ENCODE peak calls at places on chromosomes 11 and 22, in six cellular contexts. R is mucosa of gallbladder; D is T follicular helper cell; P is EL; C is hippocampal formation; L is naive thymus-derived CD8-positive, alpha-beta T cell. H is an unnamed sample.

GRCh38 chr11:28107331-28107725 is 628 bp downstream of the KIF18A start:
- DNase-seq in R (no peak), D (peak; percentile 1), P (no peak), C (no peak), L (no peak), H (no peak)

GRCh38 chr11:12503886-12504285 is 126.5 kb downstream of the PARVA start:
- DNase-seq in R (no peak), D (no peak), P (no peak), C (no peak), L (no peak), H (no peak)

GRCh38 chr11:132655187-132655855 is 877.0 kb downstream of the OPCML start:
- DNase-seq in R (no peak), D (no peak), P (no peak), C (peak; percentile 5), L (no peak), H (no peak)

GRCh38 chr11:128214263-128214662 is 373.1 kb downstream of the ETS1 start:
- DNase-seq in R (no peak), D (no peak), P (no peak), C (no peak), L (no peak), H (no peak)

GRCh38 chr22:23801238-23801821 is 14.6 kb downstream of the SMARCB1 start:
- DNase-seq in R (no peak), D (no peak), P (no peak), C (no peak), L (no peak), H (peak; percentile 19)

GRCh38 chr11:65189191-65189590 is 7.5 kb downstream of the CAPN1 start:
- DNase-seq in R (no peak), D (no peak), P (no peak), C (no peak), L (no peak), H (no peak)

GRCh38 chr11:46402957-46403902 is 11.7 kb upstream of the CHRM4 start:
- DNase-seq in R (no peak), D (no peak), P (no peak), C (no peak), L (no peak), H (no peak)

GRCh38 chr11:116507849-116508695 is 264.7 kb downstream of the BUD13 start:
- DNase-seq in R (no peak), D (no peak), P (no peak), C (no peak), L (no peak), H (no peak)

GRCh38 chr11:95835351-95835750 is 45.1 kb downstream of the CEP57 start:
- DNase-seq in R (no peak), D (no peak), P (no peak), C (no peak), L (no peak), H (no peak)

GRCh38 chr11:71240865-71241691 is 11.3 kb downstream of the SHANK2 start:
- DNase-seq in R (peak; percentile 50), D (no peak), P (peak; percentile 85), C (no peak), L (no peak), H (peak; percentile 76)

GRCh38 chr11:129610545-129610944 is 205.1 kb upstream of the TMEM45B start:
- DNase-seq in R (no peak), D (no peak), P (no peak), C (no peak), L (no peak), H (no peak)

GRCh38 chr22:24992946-24993345 is 40.4 kb downstream of the KIAA1671 start:
- DNase-seq in R (no peak), D (no peak), P (no peak), C (no peak), L (no peak), H (no peak)

GRCh38 chr11:126387856-126388255 is 32.4 kb downstream of the ST3GAL4 start:
- DNase-seq in R (no peak), D (no peak), P (no peak), C (no peak), L (no peak), H (no peak)

GRCh38 chr22:26508148-26508547 is 4.1 kb downstream of the TFIP11 start:
- DNase-seq in R (no peak), D (no peak), P (no peak), C (no peak), L (no peak), H (no peak)

GRCh38 chr22:32515074-32515473 is 40.5 kb downstream of the FBXO7 start:
- DNase-seq in R (no peak), D (no peak), P (no peak), C (no peak), L (no peak), H (no peak)

GRCh38 chr22:47586038-47586437 is 823.6 kb downstream of the TBC1D22A start:
- DNase-seq in R (peak; percentile 70), D (no peak), P (no peak), C (no peak), L (no peak), H (no peak)

GRCh38 chr11:48109046-48109666 is 107.5 kb upstream of the OR4B1 start:
- DNase-seq in R (no peak), D (no peak), P (peak; percentile 69), C (no peak), L (no peak), H (no peak)

GRCh38 chr11:64000026-64000739 is 13.9 kb downstream of the OTUB1 start:
- DNase-seq in R (peak; percentile 63), D (peak; percentile 66), P (peak; percentile 66), C (peak; percentile 60), L (peak; percentile 59), H (peak; percentile 74)

GRCh38 chr22:38565441-38565840 is 4.5 kb downstream of the DMC1 start:
- DNase-seq in R (no peak), D (no peak), P (no peak), C (no peak), L (no peak), H (no peak)

GRCh38 chr11:65003282-65003681 is 6.5 kb upstream of the BATF2 start:
- DNase-seq in R (no peak), D (no peak), P (no peak), C (no peak), L (no peak), H (no peak)

GRCh38 chr11:65539401-65540289 is 14.8 kb downstream of the SCYL1 start:
- DNase-seq in R (peak; percentile 77), D (peak; percentile 79), P (no peak), C (no peak), L (no peak), H (no peak)

GRCh38 chr11:66909181-66909580 is 49.0 kb downstream of the PC start:
- DNase-seq in R (no peak), D (no peak), P (no peak), C (no peak), L (no peak), H (no peak)

GRCh38 chr11:47356998-47357329 is 4.5 kb upstream of the MYBPC3 start:
- DNase-seq in R (no peak), D (no peak), P (no peak), C (no peak), L (no peak), H (no peak)

GRCh38 chr11:76669901-76670474 is 559 bp downstream of the LRRC32 start:
- DNase-seq in R (no peak), D (no peak), P (peak; percentile 73), C (no peak), L (no peak), H (peak; percentile 41)

GRCh38 chr11:3123316-3123715 is 41.8 kb downstream of the OSBPL5 start:
- DNase-seq in R (peak; percentile 46), D (no peak), P (no peak), C (peak; percentile 38), L (no peak), H (peak; percentile 56)

GRCh38 chr11:114348200-114349191 is 51.8 kb downstream of the C11orf71 start:
- DNase-seq in R (peak; percentile 58), D (no peak), P (peak; percentile 82), C (no peak), L (peak; percentile 18), H (no peak)

GRCh38 chr11:9574556-9574805 is 1.0 kb downstream of the WEE1 start:
- DNase-seq in R (no peak), D (no peak), P (no peak), C (no peak), L (no peak), H (peak; percentile 70)

GRCh38 chr22:26890870-26891269 is 233.5 kb downstream of the MIAT start:
- DNase-seq in R (peak; percentile 19), D (no peak), P (no peak), C (no peak), L (no peak), H (no peak)

GRCh38 chr11:23192256-23192655 is 332.0 kb upstream of the CCDC179 start:
- DNase-seq in R (no peak), D (no peak), P (no peak), C (no peak), L (no peak), H (no peak)

GRCh38 chr11:105673089-105673488 is 63.2 kb downstream of the GRIA4 start:
- DNase-seq in R (peak; percentile 38), D (no peak), P (peak; percentile 34), C (no peak), L (no peak), H (no peak)

GRCh38 chr11:10908215-10908990 is 50.5 kb upstream of the ZBED5 start:
- DNase-seq in R (no peak), D (no peak), P (peak; percentile 99), C (no peak), L (no peak), H (no peak)

GRCh38 chr11:23723861-23724260 is 773.0 kb upstream of the LUZP2 start:
- DNase-seq in R (no peak), D (no peak), P (no peak), C (no peak), L (no peak), H (no peak)

GRCh38 chr22:23132376-23133091 is 9.3 kb downstream of the RSPH14 start:
- DNase-seq in R (no peak), D (no peak), P (no peak), C (no peak), L (no peak), H (no peak)

GRCh38 chr11:100810146-100810545 is 123.1 kb downstream of the ARHGAP42 start:
- DNase-seq in R (no peak), D (no peak), P (peak; percentile 64), C (no peak), L (no peak), H (no peak)

GRCh38 chr11:8533332-8533731 is 60.7 kb downstream of the STK33 start:
- DNase-seq in R (no peak), D (no peak), P (no peak), C (no peak), L (no peak), H (no peak)

GRCh38 chr11:81007046-81007445 is 1566.2 kb upstream of the TENM4 start:
- DNase-seq in R (no peak), D (no peak), P (no peak), C (no peak), L (no peak), H (no peak)

GRCh38 chr11:129888451-129888850 is 6.9 kb downstream of the NFRKB start:
- DNase-seq in R (no peak), D (no peak), P (no peak), C (no peak), L (peak; percentile 37), H (no peak)

GRCh38 chr11:119847836-119848235 is 118.8 kb upstream of the NECTIN1 start:
- DNase-seq in R (no peak), D (no peak), P (no peak), C (no peak), L (no peak), H (no peak)

GRCh38 chr11:9109858-9110731 is 18.7 kb upstream of the SCUBE2 start:
- DNase-seq in R (no peak), D (no peak), P (no peak), C (no peak), L (no peak), H (no peak)